ENCODE peak calls at places on chromosomes 2 and 18, in five cellular contexts. Y is stomach, N is astrocyte of the spinal cord, S is mucosa of descending colon, D is psoas muscle. V is an unnamed sample.

GRCh38 chr18:25066536-25066935 is 285.4 kb downstream of the ZNF521 start:
- DNase-seq in N (peak; percentile 38), D (no peak), S (no peak), Y (no peak), V (no peak)

GRCh38 chr18:5744659-5745058 is 150.7 kb downstream of the TMEM200C start:
- DNase-seq in D (no peak), N (no peak), S (no peak), Y (no peak), V (no peak)

GRCh38 chr2:165161510-165161909 is 42.3 kb downstream of the SCN3A start:
- DNase-seq in D (no peak), Y (no peak), S (no peak), N (peak; percentile 62), V (no peak)

GRCh38 chr2:223090540-223091235 is 38.7 kb downstream of the KCNE4 start:
- DNase-seq in N (no peak), S (no peak), Y (no peak), D (no peak), V (no peak)

GRCh38 chr18:35469696-35470095 is 28.1 kb downstream of the INO80C start:
- DNase-seq in S (no peak), D (no peak), Y (no peak), N (no peak), V (no peak)

GRCh38 chr2:38485734-38486133 is 108.7 kb upstream of the ATL2 start:
- DNase-seq in Y (no peak), N (no peak), S (no peak), D (no peak), V (peak; percentile 50)

GRCh38 chr2:242098034-242098433 is 228.5 kb downstream of the RTP5 start:
- DNase-seq in S (no peak), D (no peak), N (no peak), Y (no peak), V (no peak)

GRCh38 chr2:48529189-48529588 is 765 bp upstream of the STON1 start:
- DNase-seq in D (no peak), S (no peak), N (no peak), Y (no peak), V (no peak)

GRCh38 chr2:22934789-22935188 is 450.2 kb upstream of the KLHL29 start:
- DNase-seq in Y (no peak), N (no peak), S (no peak), D (no peak), V (no peak)

GRCh38 chr18:51278045-51278649 is 80.7 kb upstream of the MEX3C start:
- DNase-seq in N (peak; percentile 8), Y (peak; percentile 35), S (peak; percentile 54), D (no peak), V (peak; percentile 13)

GRCh38 chr2:68925298-68925885 is 27.3 kb downstream of the GKN2 start:
- DNase-seq in D (no peak), Y (peak; percentile 37), S (peak; percentile 71), N (peak; percentile 48), V (peak; percentile 25)

GRCh38 chr18:3008546-3008945 is 4.4 kb downstream of the LPIN2 start:
- DNase-seq in S (no peak), Y (no peak), N (peak; percentile 85), D (no peak), V (no peak)

GRCh38 chr2:238601433-238602222 is 174.9 kb downstream of the ASB1 start:
- DNase-seq in S (no peak), Y (no peak), N (peak; percentile 49), D (peak; percentile 74), V (no peak)

GRCh38 chr2:44045061-44045460 is 49.3 kb upstream of the LRPPRC start:
- DNase-seq in D (no peak), N (no peak), S (no peak), Y (no peak), V (no peak)

GRCh38 chr2:47208852-47209606 is 53.9 kb upstream of the STPG4 start:
- DNase-seq in D (no peak), N (no peak), S (no peak), Y (no peak), V (no peak)

GRCh38 chr2:171883275-171883893 is 10.7 kb downstream of the SLC25A12 start:
- DNase-seq in S (no peak), Y (no peak), D (no peak), N (no peak), V (no peak)

GRCh38 chr18:79923896-79924585 is 27.4 kb downstream of the SLC66A2 start:
- DNase-seq in D (no peak), S (no peak), N (no peak), Y (peak; percentile 15), V (no peak)

GRCh38 chr18:29012874-29013273 is 835.9 kb upstream of the CDH2 start:
- DNase-seq in Y (no peak), S (no peak), D (no peak), N (no peak), V (no peak)

GRCh38 chr2:8234757-8235374 is 447.0 kb upstream of the ID2 start:
- DNase-seq in Y (no peak), S (no peak), D (no peak), N (no peak), V (peak; percentile 85)

GRCh38 chr2:238950551-238950950 is 102.7 kb downstream of the TWIST2 start:
- DNase-seq in Y (no peak), N (no peak), S (no peak), D (no peak), V (no peak)

GRCh38 chr2:17571681-17572080 is 31.2 kb downstream of the VSNL1 start:
- DNase-seq in S (no peak), D (no peak), N (peak; percentile 51), Y (no peak), V (no peak)

GRCh38 chr2:189524746-189525145 is 55.8 kb downstream of the SLC40A1 start:
- DNase-seq in Y (no peak), D (no peak), S (no peak), N (no peak), V (no peak)

GRCh38 chr2:144333144-144333555 is 186.8 kb downstream of the ZEB2 start:
- DNase-seq in N (no peak), S (no peak), D (no peak), Y (no peak), V (no peak)

GRCh38 chr2:144329472-144329871 is 190.4 kb downstream of the ZEB2 start:
- DNase-seq in Y (no peak), N (no peak), D (no peak), S (no peak), V (no peak)

GRCh38 chr2:144332356-144333143 is 187.4 kb downstream of the ZEB2 start:
- DNase-seq in D (peak; percentile 89), N (peak; percentile 83), S (peak; percentile 88), Y (peak; percentile 89), V (peak; percentile 45)

GRCh38 chr2:144330951-144331651 is 188.8 kb downstream of the ZEB2 start:
- DNase-seq in Y (no peak), D (no peak), N (peak; percentile 37), S (peak; percentile 14), V (no peak)

GRCh38 chr2:144331652-144332355 is 188.1 kb downstream of the ZEB2 start:
- DNase-seq in S (peak; percentile 70), Y (no peak), N (no peak), D (no peak), V (peak; percentile 35)
- TF ChIP-seq CTCF in S (no peak), Y (no peak), N (peak; percentile 32), D (peak; percentile 14), V (peak; percentile 29)

GRCh38 chr2:54407693-54408092 is 48.4 kb upstream of the SPTBN1 start:
- DNase-seq in D (no peak), Y (no peak), N (no peak), S (no peak), V (no peak)

GRCh38 chr2:54406031-54406430 is 50.1 kb upstream of the SPTBN1 start:
- DNase-seq in N (no peak), D (no peak), S (no peak), Y (no peak), V (no peak)

GRCh38 chr2:54404270-54404669 is 51.9 kb upstream of the SPTBN1 start:
- DNase-seq in S (no peak), Y (no peak), N (no peak), D (no peak), V (no peak)

GRCh38 chr2:54411801-54412354 is 44.2 kb upstream of the SPTBN1 start:
- DNase-seq in N (peak; percentile 65), D (no peak), Y (no peak), S (no peak), V (no peak)

DNA sequence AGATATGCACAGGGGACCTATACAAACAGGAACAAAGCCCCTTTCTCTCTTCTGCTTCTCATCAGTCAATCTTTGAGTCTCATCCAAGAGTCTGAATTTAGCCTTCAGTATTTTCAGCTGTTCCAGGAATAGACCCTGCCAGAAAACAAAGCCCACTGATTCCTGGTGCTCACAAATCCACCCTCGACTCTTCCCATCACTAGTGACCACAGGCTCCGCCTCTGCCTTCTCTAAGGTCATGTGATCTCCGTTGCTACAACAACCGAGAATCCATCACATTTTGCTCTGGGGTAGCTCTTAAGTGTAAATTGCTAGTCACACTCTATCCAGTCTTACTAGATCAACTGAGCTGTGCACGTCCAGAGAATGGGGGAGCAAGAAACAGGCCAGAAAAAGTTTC is 46.4 kb upstream of the SPTBN1 start:
- DNase-seq in S (no peak), Y (no peak), D (no peak), N (no peak), V (no peak)
- H3K4me3 ChIP-seq in S (no peak overlapping the region), Y (no peak overlapping the region), D (no peak overlapping the region), N (no peak overlapping the region), V (no peak overlapping the region)

GRCh38 chr2:102258386-102259074 is 52.8 kb upstream of the IL1RL1 start:
- DNase-seq in Y (no peak), D (no peak), S (no peak), N (peak; percentile 96), V (no peak)
- TF ChIP-seq CTCF in Y (no peak), D (no peak), S (no peak), N (no peak), V (no peak)

DNA sequence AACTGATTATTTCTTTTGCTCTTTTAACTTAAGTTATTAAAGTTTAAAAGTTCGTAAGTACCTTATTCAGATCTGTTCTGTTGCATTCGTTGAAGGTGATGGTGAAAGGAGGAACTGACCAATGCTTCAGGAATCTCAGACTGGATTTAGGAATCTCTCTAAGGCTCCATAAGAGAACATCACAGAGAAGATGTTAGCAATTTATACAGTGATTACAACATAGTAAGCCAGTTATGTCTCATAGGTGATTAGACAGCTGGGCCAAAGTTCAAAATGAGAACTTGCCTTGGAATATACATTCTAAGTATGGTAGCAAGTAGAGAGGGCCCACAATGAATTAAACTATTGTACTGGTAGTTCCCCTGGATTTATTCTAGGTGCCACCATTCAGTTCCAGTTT is 3.2 kb downstream of the MARS2 start:
- DNase-seq in N (peak; percentile 37), D (no peak), Y (no peak), S (no peak), V (no peak)
- H3K4me3 ChIP-seq in N (no peak overlapping the region), D (peak overlapping the region; percentile 97), Y (no peak overlapping the region), S (no peak overlapping the region), V (peak overlapping the region; percentile 26)

GRCh38 chr2:217166241-217166640 is 306.4 kb upstream of the TNP1 start:
- DNase-seq in S (no peak), N (peak; percentile 69), D (no peak), Y (no peak), V (peak; percentile 15)
- TF ChIP-seq CTCF in S (no peak), N (peak; percentile 63), D (peak; percentile 70), Y (peak; percentile 29), V (peak; percentile 54)

V was measured in GM12864.